ENCODE peak calls at places on chromosomes 2 and 18, in eight cellular contexts. One of them, this sample, is unnamed.

GRCh38 chr18:78739843-78740677 is 239.6 kb upstream of the SALL3 start:
- DNase-seq in fibroblast of lung: no peak
- DNase-seq in GM12865: no peak
- DNase-seq in ovary: no peak
- DNase-seq in mesothelial cell of epicardium: no peak
- DNase-seq in activated T-cell treated with anti-CD3 and anti-CD28 coated beads, Interleukin-2, amount 50 U/mL, for 1 hour: no peak
- DNase-seq in stromal cell of bone marrow: no peak
- DNase-seq in NAMALWA: no peak
- DNase-seq in this sample: no peak

GRCh38 chr2:113838744-113839444 is 51.0 kb upstream of the ACTR3 start:
- DNase-seq in GM12865: no peak
- DNase-seq in activated T-cell treated with anti-CD3 and anti-CD28 coated beads, Interleukin-2, amount 50 U/mL, for 1 hour: no peak
- DNase-seq in mesothelial cell of epicardium: no peak
- DNase-seq in stromal cell of bone marrow: no peak
- DNase-seq in ovary: no peak
- DNase-seq in fibroblast of lung: no peak
- DNase-seq in NAMALWA: no peak
- DNase-seq in this sample: no peak

GRCh38 chr2:195706161-195706900 is 49.3 kb downstream of the SLC39A10 start:
- DNase-seq in mesothelial cell of epicardium: no peak
- DNase-seq in stromal cell of bone marrow: no peak
- DNase-seq in fibroblast of lung: no peak
- DNase-seq in NAMALWA: no peak
- DNase-seq in ovary: no peak
- DNase-seq in activated T-cell treated with anti-CD3 and anti-CD28 coated beads, Interleukin-2, amount 50 U/mL, for 1 hour: no peak
- DNase-seq in GM12865: no peak
- DNase-seq in this sample: peak

GRCh38 chr18:57269756-57270534 is 82.4 kb upstream of the ST8SIA3 start:
- DNase-seq in ovary: no peak
- DNase-seq in activated T-cell treated with anti-CD3 and anti-CD28 coated beads, Interleukin-2, amount 50 U/mL, for 1 hour: no peak
- DNase-seq in stromal cell of bone marrow: no peak
- DNase-seq in GM12865: no peak
- DNase-seq in NAMALWA: no peak
- DNase-seq in mesothelial cell of epicardium: no peak
- DNase-seq in fibroblast of lung: no peak
- DNase-seq in this sample: no peak

GRCh38 chr18:55401638-55402191 is 186.3 kb downstream of the TCF4 start:
- DNase-seq in GM12865: no peak
- DNase-seq in mesothelial cell of epicardium: peak
- DNase-seq in activated T-cell treated with anti-CD3 and anti-CD28 coated beads, Interleukin-2, amount 50 U/mL, for 1 hour: no peak
- DNase-seq in NAMALWA: no peak
- DNase-seq in fibroblast of lung: peak
- DNase-seq in stromal cell of bone marrow: no peak
- DNase-seq in ovary: peak
- DNase-seq in this sample: peak

GRCh38 chr2:11371099-11371937 is 26.9 kb upstream of the ROCK2 start:
- DNase-seq in stromal cell of bone marrow: no peak
- DNase-seq in NAMALWA: no peak
- DNase-seq in fibroblast of lung: no peak
- DNase-seq in activated T-cell treated with anti-CD3 and anti-CD28 coated beads, Interleukin-2, amount 50 U/mL, for 1 hour: no peak
- DNase-seq in mesothelial cell of epicardium: no peak
- DNase-seq in GM12865: no peak
- DNase-seq in ovary: no peak
- DNase-seq in this sample: no peak

GRCh38 chr2:20829861-20830260 is 7.0 kb upstream of the LDAH start:
- DNase-seq in NAMALWA: no peak
- DNase-seq in stromal cell of bone marrow: no peak
- DNase-seq in ovary: no peak
- DNase-seq in mesothelial cell of epicardium: no peak
- DNase-seq in activated T-cell treated with anti-CD3 and anti-CD28 coated beads, Interleukin-2, amount 50 U/mL, for 1 hour: no peak
- DNase-seq in GM12865: no peak
- DNase-seq in fibroblast of lung: no peak
- DNase-seq in this sample: no peak

GRCh38 chr2:219278655-219279150 is 463 bp upstream of the DNAJB2 start:
- DNase-seq in GM12865: peak
- DNase-seq in mesothelial cell of epicardium: no peak
- DNase-seq in activated T-cell treated with anti-CD3 and anti-CD28 coated beads, Interleukin-2, amount 50 U/mL, for 1 hour: no peak
- DNase-seq in stromal cell of bone marrow: no peak
- DNase-seq in fibroblast of lung: no peak
- DNase-seq in ovary: no peak
- DNase-seq in NAMALWA: peak
- DNase-seq in this sample: no peak

GRCh38 chr2:189610700-189611099 is 30.1 kb upstream of the SLC40A1 start:
- DNase-seq in GM12865: no peak
- DNase-seq in stromal cell of bone marrow: no peak
- DNase-seq in NAMALWA: no peak
- DNase-seq in mesothelial cell of epicardium: no peak
- DNase-seq in activated T-cell treated with anti-CD3 and anti-CD28 coated beads, Interleukin-2, amount 50 U/mL, for 1 hour: no peak
- DNase-seq in fibroblast of lung: no peak
- DNase-seq in ovary: no peak
- DNase-seq in this sample: no peak

GRCh38 chr2:36449943-36450392 is 94.4 kb downstream of the CRIM1 start:
- DNase-seq in fibroblast of lung: peak
- DNase-seq in activated T-cell treated with anti-CD3 and anti-CD28 coated beads, Interleukin-2, amount 50 U/mL, for 1 hour: no peak
- DNase-seq in GM12865: no peak
- DNase-seq in mesothelial cell of epicardium: no peak
- DNase-seq in NAMALWA: no peak
- DNase-seq in stromal cell of bone marrow: no peak
- DNase-seq in ovary: no peak
- DNase-seq in this sample: peak

GRCh38 chr2:127172306-127172705 is 47.8 kb downstream of the CYP27C1 start:
- DNase-seq in NAMALWA: no peak
- DNase-seq in ovary: no peak
- DNase-seq in GM12865: no peak
- DNase-seq in fibroblast of lung: no peak
- DNase-seq in stromal cell of bone marrow: no peak
- DNase-seq in activated T-cell treated with anti-CD3 and anti-CD28 coated beads, Interleukin-2, amount 50 U/mL, for 1 hour: no peak
- DNase-seq in mesothelial cell of epicardium: no peak
- DNase-seq in this sample: no peak

GRCh38 chr2:103401621-103402020 is 639.8 kb downstream of the TMEM182 start:
- DNase-seq in ovary: no peak
- DNase-seq in GM12865: no peak
- DNase-seq in stromal cell of bone marrow: no peak
- DNase-seq in fibroblast of lung: peak
- DNase-seq in NAMALWA: no peak
- DNase-seq in activated T-cell treated with anti-CD3 and anti-CD28 coated beads, Interleukin-2, amount 50 U/mL, for 1 hour: no peak
- DNase-seq in mesothelial cell of epicardium: peak
- DNase-seq in this sample: peak

GRCh38 chr2:161063074-161063945 is 96.9 kb upstream of the TANK start:
- DNase-seq in fibroblast of lung: peak
- DNase-seq in stromal cell of bone marrow: peak
- DNase-seq in mesothelial cell of epicardium: peak
- DNase-seq in GM12865: peak
- DNase-seq in NAMALWA: peak
- DNase-seq in activated T-cell treated with anti-CD3 and anti-CD28 coated beads, Interleukin-2, amount 50 U/mL, for 1 hour: peak
- DNase-seq in ovary: peak
- DNase-seq in this sample: peak

GRCh38 chr2:111534816-111535803 is 348.9 kb downstream of the ANAPC1 start:
- DNase-seq in ovary: no peak
- DNase-seq in GM12865: no peak
- DNase-seq in stromal cell of bone marrow: peak
- DNase-seq in activated T-cell treated with anti-CD3 and anti-CD28 coated beads, Interleukin-2, amount 50 U/mL, for 1 hour: no peak
- DNase-seq in mesothelial cell of epicardium: no peak
- DNase-seq in NAMALWA: peak
- DNase-seq in fibroblast of lung: peak
- DNase-seq in this sample: peak

GRCh38 chr2:181474227-181474626 is 17.0 kb downstream of the ITGA4 start:
- DNase-seq in activated T-cell treated with anti-CD3 and anti-CD28 coated beads, Interleukin-2, amount 50 U/mL, for 1 hour: no peak
- DNase-seq in fibroblast of lung: peak
- DNase-seq in stromal cell of bone marrow: no peak
- DNase-seq in ovary: no peak
- DNase-seq in NAMALWA: no peak
- DNase-seq in GM12865: no peak
- DNase-seq in mesothelial cell of epicardium: no peak
- DNase-seq in this sample: peak

GRCh38 chr2:240872317-240873097 is 3.9 kb downstream of the AGXT start:
- DNase-seq in GM12865: no peak
- DNase-seq in ovary: no peak
- DNase-seq in activated T-cell treated with anti-CD3 and anti-CD28 coated beads, Interleukin-2, amount 50 U/mL, for 1 hour: no peak
- DNase-seq in NAMALWA: no peak
- DNase-seq in stromal cell of bone marrow: no peak
- DNase-seq in fibroblast of lung: no peak
- DNase-seq in mesothelial cell of epicardium: no peak
- DNase-seq in this sample: no peak

GRCh38 chr2:145123606-145124005 is 603.7 kb upstream of the ZEB2 start:
- DNase-seq in fibroblast of lung: peak
- DNase-seq in mesothelial cell of epicardium: no peak
- DNase-seq in stromal cell of bone marrow: no peak
- DNase-seq in ovary: peak
- DNase-seq in activated T-cell treated with anti-CD3 and anti-CD28 coated beads, Interleukin-2, amount 50 U/mL, for 1 hour: no peak
- DNase-seq in GM12865: no peak
- DNase-seq in NAMALWA: no peak
- DNase-seq in this sample: peak

GRCh38 chr2:236855866-236856855 is 229.5 kb upstream of the COPS8 start:
- DNase-seq in NAMALWA: no peak
- DNase-seq in fibroblast of lung: no peak
- DNase-seq in stromal cell of bone marrow: no peak
- DNase-seq in mesothelial cell of epicardium: no peak
- DNase-seq in GM12865: no peak
- DNase-seq in activated T-cell treated with anti-CD3 and anti-CD28 coated beads, Interleukin-2, amount 50 U/mL, for 1 hour: no peak
- DNase-seq in ovary: no peak
- DNase-seq in this sample: no peak

GRCh38 chr18:40407913-40408312 is 1547.1 kb upstream of the PIK3C3 start:
- DNase-seq in stromal cell of bone marrow: no peak
- DNase-seq in NAMALWA: no peak
- DNase-seq in GM12865: no peak
- DNase-seq in mesothelial cell of epicardium: no peak
- DNase-seq in ovary: no peak
- DNase-seq in activated T-cell treated with anti-CD3 and anti-CD28 coated beads, Interleukin-2, amount 50 U/mL, for 1 hour: no peak
- DNase-seq in fibroblast of lung: peak
- DNase-seq in this sample: peak